ENCODE peak calls at places on chromosomes 3 and 15, in six cellular contexts. O is ACHN; F is erythroblast; Y is HCT116; I is hepatocyte; R is activated CD8-positive, alpha-beta memory T cell treated with anti-CD3 and anti-CD28 coated beads, Interleukin-2, amount 50 U/mL, for 48 hours. Q is an unnamed sample.

GRCh38 chr15:59456114-59456513 is 18.1 kb downstream of the FAM81A start:
- DNase-seq in O (no peak), F (no peak), Y (peak; percentile 8), I (peak; percentile 28), R (no peak), Q (no peak)

GRCh38 chr15:93056836-93057235 is 32.2 kb downstream of the RGMA start:
- DNase-seq in O (no peak), F (no peak), Y (no peak), I (no peak), R (no peak), Q (no peak)

GRCh38 chr3:15797600-15798303 is at the start of gene ANKRD28:
- DNase-seq in O (peak; percentile 88), F (peak; percentile 50), Y (peak; percentile 86), I (peak; percentile 57), R (no peak), Q (no peak)

GRCh38 chr3:10432156-10432845 is 73.1 kb downstream of the ATP2B2 start:
- DNase-seq in O (no peak), F (no peak), Y (no peak), I (no peak), R (no peak), Q (no peak)

GRCh38 chr3:37862219-37862711 is 585 bp downstream of the CTDSPL start:
- DNase-seq in O (peak; percentile 23), F (peak; percentile 25), Y (no peak), I (peak; percentile 79), R (peak; percentile 68), Q (peak; percentile 28)

GRCh38 chr3:10875914-10876313 is 59.9 kb downstream of the SLC6A11 start:
- DNase-seq in O (no peak), F (no peak), Y (no peak), I (no peak), R (no peak), Q (no peak)

GRCh38 chr3:134363381-134363755 is 10.9 kb downstream of the AMOTL2 start:
- DNase-seq in O (no peak), F (peak; percentile 8), Y (no peak), I (no peak), R (no peak), Q (no peak)

GRCh38 chr3:152222327-152222726 is 46.4 kb upstream of the MBNL1 start:
- DNase-seq in O (no peak), F (no peak), Y (no peak), I (no peak), R (no peak), Q (no peak)

GRCh38 chr3:186974824-186975281 is 44.5 kb downstream of the ST6GAL1 start:
- DNase-seq in O (no peak), F (no peak), Y (no peak), I (no peak), R (no peak), Q (no peak)

GRCh38 chr15:27254016-27254415 is 283.0 kb downstream of the GABRG3 start:
- DNase-seq in O (no peak), F (no peak), Y (no peak), I (no peak), R (no peak), Q (no peak)

GRCh38 chr3:71317749-71318458 is 265.6 kb downstream of the FOXP1 start:
- DNase-seq in O (no peak), F (no peak), Y (no peak), I (no peak), R (no peak), Q (no peak)

GRCh38 chr15:23877502-23878412 is 190.7 kb upstream of the NDN start:
- DNase-seq in O (peak; percentile 41), F (peak; percentile 20), Y (no peak), I (peak; percentile 84), R (peak; percentile 69), Q (no peak)

GRCh38 chr15:55552461-55552860 is 35.7 kb downstream of the PYGO1 start:
- DNase-seq in O (no peak), F (no peak), Y (no peak), I (no peak), R (no peak), Q (no peak)

GRCh38 chr15:27722102-27722501 is 377.0 kb downstream of the OCA2 start:
- DNase-seq in O (no peak), F (no peak), Y (no peak), I (no peak), R (no peak), Q (no peak)

GRCh38 chr3:82824491-82824890 is 1063.0 kb upstream of the GBE1 start:
- DNase-seq in O (no peak), F (no peak), Y (no peak), I (no peak), R (no peak), Q (no peak)

GRCh38 chr3:13204177-13204581 is 130.9 kb upstream of the IQSEC1 start:
- DNase-seq in O (no peak), F (no peak), Y (no peak), I (no peak), R (no peak), Q (no peak)

GRCh38 chr3:17175187-17175839 is 290.6 kb downstream of the PLCL2 start:
- DNase-seq in O (peak; percentile 6), F (peak; percentile 71), Y (no peak), I (no peak), R (no peak), Q (no peak)

GRCh38 chr3:38021196-38021595 is 8.2 kb downstream of the PLCD1 start:
- DNase-seq in O (no peak), F (no peak), Y (no peak), I (no peak), R (no peak), Q (no peak)

GRCh38 chr3:50365080-50365841 is 5.9 kb upstream of the TMEM115 start:
- DNase-seq in O (peak; percentile 75), F (peak; percentile 85), Y (peak; percentile 70), I (peak; percentile 95), R (peak; percentile 96), Q (peak; percentile 96)

GRCh38 chr3:32421185-32421584 is 29.5 kb downstream of the CMTM7 start:
- DNase-seq in O (no peak), F (no peak), Y (peak; percentile 7), I (no peak), R (no peak), Q (no peak)

GRCh38 chr3:173371848-173372487 is 25.6 kb upstream of the NLGN1 start:
- DNase-seq in O (peak; percentile 53), F (no peak), Y (no peak), I (peak; percentile 46), R (no peak), Q (no peak)

GRCh38 chr3:79651536-79652065 is 116.2 kb downstream of the ROBO1 start:
- DNase-seq in O (peak; percentile 77), F (no peak), Y (no peak), I (no peak), R (no peak), Q (no peak)

GRCh38 chr15:37107071-37107753 is 6.9 kb upstream of the MEIS2 start:
- DNase-seq in O (no peak), F (no peak), Y (no peak), I (no peak), R (no peak), Q (no peak)

GRCh38 chr3:167114619-167115018 is 265.5 kb downstream of the ZBBX start:
- DNase-seq in O (no peak), F (no peak), Y (no peak), I (no peak), R (no peak), Q (no peak)

GRCh38 chr3:71191031-71191482 is 392.5 kb downstream of the FOXP1 start:
- DNase-seq in O (no peak), F (no peak), Y (no peak), I (peak; percentile 69), R (no peak), Q (no peak)

GRCh38 chr3:188486126-188486525 is 332.2 kb downstream of the LPP start:
- DNase-seq in O (no peak), F (no peak), Y (no peak), I (no peak), R (no peak), Q (no peak)

GRCh38 chr15:71800835-71801745 is 9.3 kb upstream of the NR2E3 start:
- DNase-seq in O (peak; percentile 80), F (peak; percentile 30), Y (peak; percentile 56), I (peak; percentile 83), R (no peak), Q (peak; percentile 70)

GRCh38 chr15:56917652-56918045 is 795 bp upstream of the TCF12 start:
- DNase-seq in O (no peak), F (peak; percentile 64), Y (no peak), I (no peak), R (no peak), Q (no peak)

GRCh38 chr3:129383292-129383860 is 45.1 kb downstream of the EFCAB12 start:
- DNase-seq in O (peak; percentile 69), F (peak; percentile 72), Y (peak; percentile 19), I (peak; percentile 78), R (peak; percentile 71), Q (peak; percentile 80)

GRCh38 chr15:43985976-43986375 is 159.2 kb downstream of the WDR76 start:
- DNase-seq in O (no peak), F (no peak), Y (no peak), I (no peak), R (no peak), Q (no peak)

GRCh38 chr15:101712078-101712477 is 12.2 kb downstream of the TARS3 start:
- DNase-seq in O (no peak), F (no peak), Y (no peak), I (no peak), R (no peak), Q (no peak)

GRCh38 chr3:147119346-147119745 is 287.0 kb downstream of the ZIC4 start:
- DNase-seq in O (no peak), F (no peak), Y (no peak), I (no peak), R (no peak), Q (no peak)

GRCh38 chr15:71518661-71519060 is 291.7 kb upstream of the NR2E3 start:
- DNase-seq in O (no peak), F (no peak), Y (no peak), I (no peak), R (no peak), Q (no peak)

GRCh38 chr3:55579499-55579898 is 92.4 kb upstream of the WNT5A start:
- DNase-seq in O (no peak), F (no peak), Y (no peak), I (no peak), R (no peak), Q (no peak)

GRCh38 chr3:43238801-43239200 is 47.5 kb upstream of the SNRK start:
- DNase-seq in O (no peak), F (no peak), Y (no peak), I (no peak), R (no peak), Q (no peak)

GRCh38 chr15:85687329-85687728 is 107.4 kb downstream of the KLHL25 start:
- DNase-seq in O (no peak), F (no peak), Y (no peak), I (no peak), R (no peak), Q (no peak)

GRCh38 chr3:122315619-122316018 is 9.4 kb upstream of the CSTA start:
- DNase-seq in O (no peak), F (no peak), Y (no peak), I (no peak), R (no peak), Q (no peak)

GRCh38 chr15:58475573-58476524 is 44.1 kb downstream of the LIPC start:
- DNase-seq in O (no peak), F (no peak), Y (no peak), I (peak; percentile 55), R (no peak), Q (no peak)

GRCh38 chr15:69755571-69756310 is 303.1 kb downstream of the RPLP1 start:
- DNase-seq in O (no peak), F (no peak), Y (no peak), I (no peak), R (peak; percentile 85), Q (peak; percentile 76)

GRCh38 chr3:32313169-32313568 is 74.7 kb downstream of the CMTM8 start:
- DNase-seq in O (no peak), F (no peak), Y (peak; percentile 32), I (no peak), R (no peak), Q (no peak)

Q was measured in GM13977.